ENCODE peak calls at places on chromosomes 6 and 20, in six cellular contexts. M is endothelial cell of umbilical vein, G is heart left ventricle, Y is stomach, P is transverse colon, K is ovary. U is an unnamed sample.
A peak's percentile ranks its signal among the peaks of the same experiment; 100 is the strongest.

GRCh38 chr6:137214931-137215330 is 4.3 kb downstream of the IFNGR1 start:
- DNase-seq in P (no peak), G (no peak), Y (no peak), K (no peak), M (no peak), U (no peak)

GRCh38 chr6:142781124-142781523 is 163.9 kb downstream of the HIVEP2 start:
- DNase-seq in G (no peak), P (no peak), Y (no peak), M (no peak), K (no peak), U (no peak)

GRCh38 chr20:50434653-50435396 is 75.4 kb upstream of the PTPN1 start:
- DNase-seq in G (no peak), Y (no peak), P (no peak), M (no peak), K (no peak), U (no peak)

GRCh38 chr6:86856937-86857563 is 80.3 kb upstream of the HTR1E start:
- DNase-seq in M (peak; percentile 43), G (peak; percentile 26), Y (peak; percentile 44), P (peak; percentile 11), K (no peak), U (peak; percentile 62)

GRCh38 chr6:157982297-157982579 is 575 bp downstream of the SYNJ2 start:
- DNase-seq in P (peak; percentile 68), G (peak; percentile 54), Y (peak; percentile 71), K (no peak), M (peak; percentile 39), U (peak; percentile 60)

GRCh38 chr20:64196831-64197418 is 32.7 kb downstream of the MYT1 start:
- DNase-seq in P (no peak), Y (no peak), M (no peak), G (no peak), K (no peak), U (no peak)

GRCh38 chr6:111712398-111712797 is 106.7 kb upstream of the TRAF3IP2 start:
- DNase-seq in P (no peak), M (no peak), G (no peak), Y (peak; percentile 35), K (peak; percentile 58), U (no peak)

GRCh38 chr6:99588618-99589289 is 17.9 kb upstream of the PRDM13 start:
- DNase-seq in K (peak; percentile 78), P (peak; percentile 78), G (peak; percentile 71), Y (peak; percentile 81), M (peak; percentile 72), U (peak; percentile 80)

GRCh38 chr6:136550330-136551071 is at the start of gene MAP7:
- DNase-seq in Y (peak; percentile 94), G (peak; percentile 63), K (peak; percentile 78), M (peak; percentile 30), P (peak; percentile 91), U (peak; percentile 95)

GRCh38 chr20:407953-408842 is at the start of gene RBCK1:
- DNase-seq in K (peak; percentile 92), M (peak; percentile 69), G (peak; percentile 90), P (peak; percentile 89), Y (peak; percentile 88), U (peak; percentile 84)

GRCh38 chr6:154909821-154910220 is 85.3 kb upstream of the TIAM2 start:
- DNase-seq in G (no peak), P (no peak), M (no peak), K (no peak), Y (no peak), U (no peak)

GRCh38 chr20:14667241-14667640 is 329.8 kb upstream of the FLRT3 start:
- DNase-seq in P (no peak), G (no peak), K (no peak), Y (no peak), M (no peak), U (no peak)

GRCh38 chr6:118350881-118351430 is 197.1 kb upstream of the PLN start:
- DNase-seq in G (no peak), K (no peak), Y (no peak), P (no peak), M (no peak), U (no peak)

GRCh38 chr6:123434186-123434585 is 202.6 kb downstream of the TRDN start:
- DNase-seq in P (no peak), G (no peak), K (no peak), M (no peak), Y (no peak), U (no peak)

DNA sequence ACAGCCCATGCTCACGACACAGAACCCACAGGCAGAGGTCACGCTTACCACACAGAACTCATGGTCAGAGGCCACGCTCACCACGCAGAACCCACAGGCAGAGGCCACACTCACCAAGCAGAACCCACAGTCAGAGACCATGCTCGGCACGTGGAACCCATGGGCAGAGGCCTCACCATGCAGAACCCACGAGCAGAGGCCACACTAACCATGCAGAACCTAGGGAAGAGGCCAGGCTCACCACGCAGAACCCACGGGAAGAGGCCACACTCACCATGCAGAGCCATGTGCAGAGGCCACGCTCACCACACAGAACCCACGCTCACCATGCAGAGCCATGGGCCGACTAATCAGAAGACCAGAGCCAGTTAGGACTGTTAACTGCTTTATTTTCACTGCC is 203.2 kb upstream of the THBS2 start:
- DNase-seq in P (no peak), K (no peak), Y (no peak), M (no peak), G (no peak), U (no peak)
- TF ChIP-seq POLR2A in P (no peak), K (no peak), Y (no peak), M (no peak), G (no peak), U (no peak)

DNA sequence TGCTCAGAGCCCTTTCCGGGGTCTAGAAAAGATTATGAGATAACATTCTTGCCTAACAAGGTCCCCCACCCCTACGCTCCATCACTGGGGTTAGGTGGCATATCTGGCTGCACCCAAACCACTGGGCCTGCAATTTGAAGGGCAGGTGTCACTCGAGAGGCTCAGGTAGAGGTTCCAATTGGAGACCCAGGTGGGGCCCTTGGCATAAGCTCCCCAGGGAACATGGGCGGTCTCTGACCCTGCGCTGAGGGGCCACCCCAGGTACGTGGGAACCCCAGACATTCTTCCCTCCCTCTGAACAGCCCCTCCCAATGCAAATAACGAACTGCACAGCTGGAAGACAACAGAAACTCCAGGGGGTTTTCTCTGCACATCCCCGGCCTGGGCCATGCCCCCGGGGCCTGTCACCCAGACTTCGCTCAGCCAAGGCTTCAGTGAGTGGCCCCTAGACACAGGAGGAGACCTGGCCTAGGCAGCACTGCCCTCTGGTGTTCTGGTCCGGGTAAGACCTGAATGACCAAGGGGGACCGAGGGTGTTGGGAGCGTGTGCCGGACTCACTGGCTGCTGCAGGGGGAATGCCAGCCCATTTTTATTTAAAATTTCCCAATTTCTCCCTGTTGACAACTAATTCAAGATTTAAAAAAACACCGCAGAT is 47.5 kb downstream of the DSTN start:
- DNase-seq in M (peak; percentile 24), K (peak; percentile 78), P (peak; percentile 49), Y (peak; percentile 65), G (peak; percentile 66), U (peak; percentile 77)
- H3K36me3 ChIP-seq in M (peaks cover 8% of the 10 kb centered on the region), K (no peaks in the 10 kb centered on the region), P (peaks cover 48% of the 10 kb centered on the region), Y (peaks cover 59% of the 10 kb centered on the region), G (peaks cover 71% of the 10 kb centered on the region), U (peaks cover 54% of the 10 kb centered on the region)

GRCh38 chr6:39227476-39227875 is 1.8 kb downstream of the KCNK5 start:
- DNase-seq in M (no peak), P (no peak), Y (no peak), K (no peak), G (no peak), U (no peak)

GRCh38 chr6:39228111-39228971 is 934 bp downstream of the KCNK5 start:
- DNase-seq in K (peak; percentile 42), M (no peak), G (no peak), P (no peak), Y (no peak), U (no peak)

GRCh38 chr6:39226606-39227300 is 2.5 kb downstream of the KCNK5 start:
- DNase-seq in M (no peak), Y (no peak), G (no peak), P (no peak), K (peak; percentile 54), U (no peak)

GRCh38 chr6:39231386-39231785 is 2.1 kb upstream of the KCNK5 start:
- DNase-seq in Y (no peak), G (no peak), M (no peak), K (no peak), P (no peak), U (no peak)

DNA sequence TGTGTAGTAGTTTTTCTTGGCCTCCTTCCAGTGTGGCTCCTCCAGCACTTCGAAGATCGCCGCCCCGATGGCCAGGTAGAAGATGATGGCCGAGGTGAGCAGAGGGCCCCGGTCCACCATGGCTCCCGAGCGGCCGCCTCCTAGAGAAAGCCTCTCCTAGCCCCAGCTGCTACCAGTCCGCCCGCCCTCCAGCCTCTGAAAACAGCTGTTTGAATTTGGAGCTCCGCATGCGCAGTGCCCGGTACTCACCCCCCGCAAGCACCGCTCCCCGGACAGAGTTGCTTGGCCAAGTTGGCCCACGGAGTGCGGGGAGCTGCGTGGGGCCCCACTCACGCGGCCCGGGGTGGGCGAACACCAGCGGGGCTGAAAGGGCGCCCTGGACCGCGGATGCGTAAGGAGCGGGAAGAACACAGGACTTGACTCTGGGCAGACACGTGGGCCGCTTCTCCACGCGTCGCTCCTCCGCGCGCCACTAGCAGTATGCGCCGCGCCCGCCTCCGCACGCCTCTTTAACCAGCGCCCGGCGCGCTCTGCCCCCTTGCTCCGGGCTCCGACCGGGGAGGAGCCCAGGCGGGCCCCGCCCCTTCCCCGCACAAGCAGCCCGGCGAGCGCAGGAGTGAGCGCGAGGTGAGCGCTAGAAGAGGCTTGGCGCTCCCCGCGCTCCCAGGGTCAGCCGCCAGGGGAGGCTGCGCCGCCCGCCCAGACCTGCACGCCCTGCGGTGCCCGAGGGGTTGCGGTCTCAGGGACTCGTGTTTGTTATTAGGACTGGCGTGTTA is at the start of gene KCNK5:
- DNase-seq in P (peak; percentile 90), M (peak; percentile 17), Y (peak; percentile 89), K (peak; percentile 88), G (peak; percentile 75), U (peak; percentile 91)
- TF ChIP-seq POLR2A in P (peak; percentile 85), M (no peak), Y (no peak), K (no peak), G (no peak), U (peak; percentile 92)

GRCh38 chr20:34105978-34106675 is 5.9 kb downstream of the EIF2S2 start:
- DNase-seq in G (no peak), Y (no peak), M (no peak), K (no peak), P (no peak), U (no peak)

GRCh38 chr20:34111057-34111711 is 859 bp downstream of the EIF2S2 start:
- DNase-seq in Y (no peak), P (peak; percentile 18), G (no peak), K (no peak), M (peak; percentile 62), U (peak; percentile 25)

GRCh38 chr20:34109442-34109841 is 2.6 kb downstream of the EIF2S2 start:
- DNase-seq in Y (no peak), K (no peak), G (no peak), P (no peak), M (no peak), U (no peak)

GRCh38 chr20:34110025-34111013 is 1.7 kb downstream of the EIF2S2 start:
- DNase-seq in P (no peak), K (no peak), M (peak; percentile 42), G (no peak), Y (no peak), U (no peak)

DNA sequence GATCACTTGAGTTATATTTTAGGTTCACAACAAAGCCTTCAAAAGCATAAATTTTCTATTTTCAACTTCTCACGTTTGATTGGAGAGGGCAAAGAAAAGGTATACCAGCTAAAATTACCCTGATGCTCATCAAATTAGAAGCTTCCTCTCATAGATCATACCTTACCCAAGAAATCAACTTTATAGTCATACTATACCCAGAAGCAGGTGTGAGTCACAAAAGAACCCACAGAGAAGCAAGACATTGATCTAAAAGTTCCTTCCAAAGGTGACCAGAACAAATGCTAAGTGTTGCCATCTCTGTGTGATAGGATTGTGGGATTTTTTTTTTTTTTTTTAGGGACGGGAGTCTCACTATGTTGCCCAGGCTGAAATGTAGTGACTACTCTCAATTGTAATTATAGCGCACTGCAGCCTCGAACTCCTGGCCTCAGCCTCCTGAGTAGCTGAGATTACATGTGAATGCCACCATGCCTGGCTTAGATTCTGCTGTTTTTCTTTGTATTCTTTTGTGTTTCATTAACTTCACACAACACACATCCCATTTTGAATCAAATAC is 3.3 kb downstream of the EIF2S2 start:
- DNase-seq in Y (no peak), G (no peak), K (no peak), P (no peak), M (no peak), U (no peak)
- H3K36me3 ChIP-seq in Y (peaks cover 14% of the 10 kb centered on the region), G (peaks cover 20% of the 10 kb centered on the region), K (no peaks in the 10 kb centered on the region), P (peaks cover 24% of the 10 kb centered on the region), M (peaks cover 22% of the 10 kb centered on the region), U (peaks cover 15% of the 10 kb centered on the region)

U was measured in thyroid gland.